ENCODE peak calls at places on chromosomes 12 and 14, in seven cellular contexts. One of them, this sample, is unnamed.

GRCh38 chr14:105526781-105527380 is 498 bp downstream of the TMEM121 start:
- DNase-seq in type B pancreatic cell: no peak
- DNase-seq in transverse colon: no peak
- DNase-seq in upper lobe of right lung: peak; percentile 64
- DNase-seq in progenitor cell of endocrine pancreas: no peak
- DNase-seq in Peyer's patch: no peak
- DNase-seq in psoas muscle: no peak
- DNase-seq in this sample: peak; percentile 74

GRCh38 chr12:124492879-124493808 is 74.3 kb downstream of the NCOR2 start:
- DNase-seq in psoas muscle: no peak
- DNase-seq in Peyer's patch: no peak
- DNase-seq in type B pancreatic cell: no peak
- DNase-seq in transverse colon: no peak
- DNase-seq in progenitor cell of endocrine pancreas: no peak
- DNase-seq in upper lobe of right lung: no peak
- DNase-seq in this sample: no peak

GRCh38 chr12:89497467-89497866 is 27.1 kb downstream of the GALNT4 start:
- DNase-seq in type B pancreatic cell: no peak
- DNase-seq in progenitor cell of endocrine pancreas: no peak
- DNase-seq in transverse colon: no peak
- DNase-seq in Peyer's patch: no peak
- DNase-seq in psoas muscle: no peak
- DNase-seq in upper lobe of right lung: no peak
- DNase-seq in this sample: no peak

GRCh38 chr14:36346052-36346451 is 25.6 kb upstream of the MBIP start:
- DNase-seq in psoas muscle: no peak
- DNase-seq in Peyer's patch: no peak
- DNase-seq in type B pancreatic cell: no peak
- DNase-seq in transverse colon: no peak
- DNase-seq in upper lobe of right lung: no peak
- DNase-seq in progenitor cell of endocrine pancreas: no peak
- DNase-seq in this sample: no peak

GRCh38 chr12:43976027-43976426 is 140.1 kb downstream of the TMEM117 start:
- DNase-seq in type B pancreatic cell: no peak
- DNase-seq in transverse colon: no peak
- DNase-seq in upper lobe of right lung: no peak
- DNase-seq in Peyer's patch: no peak
- DNase-seq in psoas muscle: no peak
- DNase-seq in progenitor cell of endocrine pancreas: no peak
- DNase-seq in this sample: no peak

GRCh38 chr12:103392722-103393121 is 103.0 kb downstream of the C12orf42 start:
- DNase-seq in progenitor cell of endocrine pancreas: no peak
- DNase-seq in psoas muscle: no peak
- DNase-seq in transverse colon: no peak
- DNase-seq in Peyer's patch: no peak
- DNase-seq in type B pancreatic cell: no peak
- DNase-seq in upper lobe of right lung: no peak
- DNase-seq in this sample: no peak

GRCh38 chr14:69354383-69355154 is 43.5 kb downstream of the ERH start:
- DNase-seq in type B pancreatic cell: no peak
- DNase-seq in progenitor cell of endocrine pancreas: no peak
- DNase-seq in Peyer's patch: peak; percentile 73
- DNase-seq in psoas muscle: no peak
- DNase-seq in transverse colon: peak; percentile 75
- DNase-seq in upper lobe of right lung: no peak
- DNase-seq in this sample: no peak

GRCh38 chr14:25953532-25954144 is 644.2 kb downstream of the NOVA1 start:
- DNase-seq in Peyer's patch: no peak
- DNase-seq in type B pancreatic cell: no peak
- DNase-seq in progenitor cell of endocrine pancreas: no peak
- DNase-seq in transverse colon: peak; percentile 40
- DNase-seq in psoas muscle: peak; percentile 24
- DNase-seq in upper lobe of right lung: no peak
- DNase-seq in this sample: no peak

GRCh38 chr12:56628671-56629458 is 1.3 kb downstream of the BAZ2A start:
- DNase-seq in Peyer's patch: peak; percentile 69
- DNase-seq in type B pancreatic cell: no peak
- DNase-seq in transverse colon: peak; percentile 79
- DNase-seq in progenitor cell of endocrine pancreas: no peak
- DNase-seq in upper lobe of right lung: peak; percentile 82
- DNase-seq in psoas muscle: peak; percentile 73
- DNase-seq in this sample: no peak

GRCh38 chr12:23028158-23028802 is 403.3 kb downstream of the ETNK1 start:
- DNase-seq in Peyer's patch: no peak
- DNase-seq in transverse colon: no peak
- DNase-seq in upper lobe of right lung: no peak
- DNase-seq in psoas muscle: no peak
- DNase-seq in type B pancreatic cell: no peak
- DNase-seq in progenitor cell of endocrine pancreas: no peak
- DNase-seq in this sample: no peak

GRCh38 chr12:130916251-130916911 is 37.3 kb upstream of the ADGRD1 start:
- DNase-seq in progenitor cell of endocrine pancreas: peak; percentile 29
- DNase-seq in type B pancreatic cell: no peak
- DNase-seq in upper lobe of right lung: peak; percentile 74
- DNase-seq in transverse colon: peak; percentile 30
- DNase-seq in psoas muscle: peak; percentile 28
- DNase-seq in Peyer's patch: peak; percentile 54
- DNase-seq in this sample: no peak

GRCh38 chr12:16198884-16199283 is 78.6 kb downstream of the SLC15A5 start:
- DNase-seq in type B pancreatic cell: no peak
- DNase-seq in transverse colon: no peak
- DNase-seq in psoas muscle: no peak
- DNase-seq in progenitor cell of endocrine pancreas: no peak
- DNase-seq in Peyer's patch: no peak
- DNase-seq in upper lobe of right lung: no peak
- DNase-seq in this sample: no peak

GRCh38 chr14:99468836-99469592 is 11.6 kb downstream of the SETD3 start:
- DNase-seq in progenitor cell of endocrine pancreas: no peak
- DNase-seq in psoas muscle: no peak
- DNase-seq in upper lobe of right lung: no peak
- DNase-seq in Peyer's patch: no peak
- DNase-seq in type B pancreatic cell: no peak
- DNase-seq in transverse colon: no peak
- DNase-seq in this sample: no peak

GRCh38 chr12:57258977-57259970 is 8.3 kb upstream of the STAC3 start:
- DNase-seq in type B pancreatic cell: no peak
- DNase-seq in upper lobe of right lung: no peak
- DNase-seq in progenitor cell of endocrine pancreas: no peak
- DNase-seq in Peyer's patch: no peak
- DNase-seq in psoas muscle: no peak
- DNase-seq in transverse colon: no peak
- DNase-seq in this sample: no peak

GRCh38 chr14:64706552-64707193 is 2.4 kb downstream of the PLEKHG3 start:
- DNase-seq in upper lobe of right lung: no peak
- DNase-seq in progenitor cell of endocrine pancreas: no peak
- DNase-seq in type B pancreatic cell: no peak
- DNase-seq in Peyer's patch: no peak
- DNase-seq in psoas muscle: no peak
- DNase-seq in transverse colon: no peak
- DNase-seq in this sample: no peak

GRCh38 chr12:53224268-53224896 is 7.6 kb downstream of the RARG start:
- DNase-seq in progenitor cell of endocrine pancreas: no peak
- DNase-seq in upper lobe of right lung: no peak
- DNase-seq in type B pancreatic cell: no peak
- DNase-seq in psoas muscle: no peak
- DNase-seq in transverse colon: no peak
- DNase-seq in Peyer's patch: no peak
- DNase-seq in this sample: no peak

GRCh38 chr12:12024958-12025682 is 45.6 kb upstream of the BCL2L14 start:
- DNase-seq in type B pancreatic cell: no peak
- DNase-seq in psoas muscle: no peak
- DNase-seq in Peyer's patch: no peak
- DNase-seq in progenitor cell of endocrine pancreas: no peak
- DNase-seq in transverse colon: peak; percentile 74
- DNase-seq in upper lobe of right lung: no peak
- DNase-seq in this sample: no peak

GRCh38 chr12:130526813-130527212 is 189.1 kb downstream of the PIWIL1 start:
- DNase-seq in Peyer's patch: no peak
- DNase-seq in progenitor cell of endocrine pancreas: peak; percentile 68
- DNase-seq in transverse colon: peak; percentile 17
- DNase-seq in upper lobe of right lung: no peak
- DNase-seq in psoas muscle: no peak
- DNase-seq in type B pancreatic cell: no peak
- DNase-seq in this sample: no peak

GRCh38 chr14:95098984-95099599 is 58.2 kb downstream of the DICER1 start:
- DNase-seq in Peyer's patch: no peak
- DNase-seq in progenitor cell of endocrine pancreas: peak; percentile 27
- DNase-seq in psoas muscle: peak; percentile 72
- DNase-seq in type B pancreatic cell: no peak
- DNase-seq in upper lobe of right lung: no peak
- DNase-seq in transverse colon: peak; percentile 63
- DNase-seq in this sample: no peak

GRCh38 chr14:92973265-92973797 is 50.4 kb downstream of the CHGA start:
- DNase-seq in type B pancreatic cell: no peak
- DNase-seq in Peyer's patch: peak; percentile 83
- DNase-seq in transverse colon: peak; percentile 81
- DNase-seq in upper lobe of right lung: peak; percentile 81
- DNase-seq in progenitor cell of endocrine pancreas: peak; percentile 51
- DNase-seq in psoas muscle: peak; percentile 50
- DNase-seq in this sample: peak; percentile 59

GRCh38 chr12:4272014-4272975 is 1.3 kb upstream of the CCND2 start:
- DNase-seq in transverse colon: peak; percentile 88
- DNase-seq in psoas muscle: peak; percentile 74
- DNase-seq in upper lobe of right lung: peak; percentile 82
- DNase-seq in type B pancreatic cell: peak; percentile 87
- DNase-seq in Peyer's patch: peak; percentile 88
- DNase-seq in progenitor cell of endocrine pancreas: peak; percentile 72
- DNase-seq in this sample: no peak

GRCh38 chr14:70882771-70883492 is 24.3 kb upstream of the PCNX1 start:
- DNase-seq in progenitor cell of endocrine pancreas: no peak
- DNase-seq in psoas muscle: no peak
- DNase-seq in Peyer's patch: no peak
- DNase-seq in upper lobe of right lung: no peak
- DNase-seq in type B pancreatic cell: no peak
- DNase-seq in transverse colon: no peak
- DNase-seq in this sample: no peak

DNA sequence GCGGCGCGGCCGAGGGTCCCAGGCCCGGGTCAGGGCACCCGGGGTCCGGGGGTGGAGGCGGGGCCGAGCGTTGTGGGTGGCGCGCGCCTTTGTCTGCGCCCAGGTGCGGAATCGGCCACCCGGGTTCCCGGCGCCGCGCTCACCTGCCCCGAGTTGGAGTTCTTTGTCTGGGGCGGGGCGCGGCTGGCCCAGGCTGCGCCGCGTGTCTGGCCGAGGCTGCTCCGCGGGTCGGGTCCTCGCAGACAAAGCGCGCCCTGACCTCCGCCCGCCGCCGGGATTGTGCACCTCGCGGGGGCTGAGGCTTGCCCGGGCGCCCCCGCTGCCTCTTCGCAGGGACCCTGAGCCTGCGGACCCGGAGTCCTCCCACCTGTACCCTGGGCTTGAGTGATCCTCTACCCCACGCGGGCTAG is 50.0 kb downstream of the LRCOL1 start:
- DNase-seq in upper lobe of right lung: no peak
- DNase-seq in transverse colon: peak; percentile 46
- DNase-seq in psoas muscle: no peak
- DNase-seq in type B pancreatic cell: no peak
- DNase-seq in progenitor cell of endocrine pancreas: peak; percentile 34
- DNase-seq in Peyer's patch: peak; percentile 68
- DNase-seq in this sample: no peak
- TF ChIP-seq CTCF in upper lobe of right lung: no peak
- TF ChIP-seq CTCF in transverse colon: no peak
- TF ChIP-seq CTCF in psoas muscle: no peak
- TF ChIP-seq CTCF in type B pancreatic cell: no peak
- TF ChIP-seq CTCF in progenitor cell of endocrine pancreas: no peak
- TF ChIP-seq CTCF in Peyer's patch: no peak
- TF ChIP-seq CTCF in this sample: no peak

DNA sequence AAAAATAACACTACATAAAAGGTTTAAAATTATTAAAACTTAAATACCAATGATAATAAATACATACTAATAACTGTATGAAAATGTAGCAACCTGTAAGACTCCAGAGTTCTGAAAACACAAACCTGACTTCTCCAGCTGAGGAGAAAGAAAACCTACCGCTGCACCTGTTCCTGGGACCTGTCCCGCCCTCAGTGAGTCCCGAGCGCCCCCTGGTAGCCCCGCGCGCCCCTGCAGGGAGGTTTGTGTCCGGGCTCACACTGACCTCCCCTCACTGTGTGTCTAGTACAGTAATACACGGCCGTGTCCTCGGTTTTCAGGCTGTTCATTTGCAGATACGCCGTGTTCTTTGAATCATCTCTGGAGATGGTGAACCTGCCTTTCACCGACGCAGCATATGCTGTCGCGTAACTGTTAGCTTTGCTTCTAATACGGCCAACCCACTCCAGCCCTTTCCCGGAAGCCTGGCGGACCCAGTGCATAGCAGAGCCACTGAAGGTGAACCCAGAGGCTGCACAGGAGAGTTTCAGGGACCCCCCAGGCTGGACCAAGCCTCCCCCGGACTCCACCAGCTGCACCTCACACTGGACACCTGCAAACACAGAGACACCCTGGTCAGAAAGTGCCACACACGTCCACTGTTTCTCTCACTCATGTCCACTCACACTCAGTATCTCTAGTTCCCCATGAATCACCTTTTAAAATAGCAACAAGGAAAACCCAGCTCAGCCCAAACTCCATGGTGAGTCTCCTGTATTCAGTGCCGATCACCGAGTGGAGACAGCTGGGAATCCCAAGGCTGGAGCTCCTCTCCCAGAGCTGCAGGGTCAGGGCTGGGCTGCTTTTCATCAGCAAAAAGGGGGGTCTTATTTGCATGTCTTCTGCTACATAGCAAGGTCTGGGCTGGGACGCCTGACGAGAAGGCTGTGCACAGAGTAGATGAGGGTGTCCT is 1276.3 kb downstream of the TMEM121 start:
- DNase-seq in progenitor cell of endocrine pancreas: no peak
- DNase-seq in psoas muscle: no peak
- DNase-seq in upper lobe of right lung: no peak
- DNase-seq in transverse colon: peak; percentile 52
- DNase-seq in type B pancreatic cell: no peak
- DNase-seq in Peyer's patch: peak; percentile 61
- DNase-seq in this sample: no peak
- TF ChIP-seq CTCF in progenitor cell of endocrine pancreas: no peak
- TF ChIP-seq CTCF in psoas muscle: no peak
- TF ChIP-seq CTCF in upper lobe of right lung: no peak
- TF ChIP-seq CTCF in transverse colon: peak; percentile 30
- TF ChIP-seq CTCF in type B pancreatic cell: no peak
- TF ChIP-seq CTCF in Peyer's patch: no peak
- TF ChIP-seq CTCF in this sample: no peak

GRCh38 chr14:72292689-72293024 is 360.4 kb downstream of the RGS6 start:
- DNase-seq in psoas muscle: no peak
- DNase-seq in upper lobe of right lung: no peak
- DNase-seq in type B pancreatic cell: no peak
- DNase-seq in progenitor cell of endocrine pancreas: no peak
- DNase-seq in transverse colon: no peak
- DNase-seq in Peyer's patch: no peak
- DNase-seq in this sample: no peak
- TF ChIP-seq CTCF in psoas muscle: no peak
- TF ChIP-seq CTCF in upper lobe of right lung: no peak
- TF ChIP-seq CTCF in type B pancreatic cell: no peak
- TF ChIP-seq CTCF in progenitor cell of endocrine pancreas: no peak
- TF ChIP-seq CTCF in transverse colon: no peak
- TF ChIP-seq CTCF in Peyer's patch: no peak
- TF ChIP-seq CTCF in this sample: peak; percentile 50

DNA sequence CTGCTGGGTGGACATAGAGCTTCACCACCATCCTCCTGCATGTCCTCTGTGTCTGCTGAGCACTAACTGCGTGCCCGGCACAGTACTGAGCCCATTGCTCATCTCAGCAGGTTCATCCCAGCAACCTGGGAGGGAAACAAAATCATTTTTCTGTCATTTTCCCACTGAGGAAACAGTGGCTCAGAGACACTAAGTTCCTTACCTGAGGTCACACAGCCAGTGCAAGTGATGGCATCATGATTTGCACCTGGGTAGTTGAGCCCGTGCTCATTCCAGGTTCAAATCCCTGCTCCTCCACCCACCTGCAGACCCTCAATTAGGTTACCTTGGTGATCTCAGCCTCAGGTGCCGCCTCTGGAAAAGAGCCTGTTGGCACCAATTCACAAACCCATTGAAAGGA is 23.4 kb downstream of the RNFT2 start:
- DNase-seq in Peyer's patch: no peak
- DNase-seq in type B pancreatic cell: no peak
- DNase-seq in transverse colon: no peak
- DNase-seq in psoas muscle: no peak
- DNase-seq in upper lobe of right lung: peak; percentile 10
- DNase-seq in progenitor cell of endocrine pancreas: no peak
- DNase-seq in this sample: no peak
- TF ChIP-seq CTCF in Peyer's patch: no peak
- TF ChIP-seq CTCF in type B pancreatic cell: no peak
- TF ChIP-seq CTCF in transverse colon: no peak
- TF ChIP-seq CTCF in psoas muscle: no peak
- TF ChIP-seq CTCF in upper lobe of right lung: no peak
- TF ChIP-seq CTCF in progenitor cell of endocrine pancreas: no peak
- TF ChIP-seq CTCF in this sample: no peak